ENCODE peak calls at places on chromosome 21, in ten cellular contexts. One of them, this sample, is unnamed.

GRCh38 chr21:31985398-31985797 is 112.6 kb downstream of the HUNK start:
- DNase-seq in choroid plexus epithelial cell: no peak
- DNase-seq in pons: no peak
- DNase-seq in Right ventricle myocardium superior: no peak
- DNase-seq in T-cell: no peak
- DNase-seq in LHCN-M2: no peak
- DNase-seq in activated CD8-positive, alpha-beta memory T cell treated with anti-CD3 and anti-CD28 coated beads for 4 hours: no peak
- DNase-seq in NB4: no peak
- DNase-seq in nephron progenitor cell: no peak
- DNase-seq in MG63: no peak
- DNase-seq in this sample: no peak

GRCh38 chr21:42093991-42094417 is 22.9 kb downstream of the UMODL1 start:
- DNase-seq in choroid plexus epithelial cell: peak
- DNase-seq in pons: no peak
- DNase-seq in Right ventricle myocardium superior: no peak
- DNase-seq in T-cell: no peak
- DNase-seq in LHCN-M2: peak
- DNase-seq in activated CD8-positive, alpha-beta memory T cell treated with anti-CD3 and anti-CD28 coated beads for 4 hours: no peak
- DNase-seq in NB4: no peak
- DNase-seq in nephron progenitor cell: no peak
- DNase-seq in MG63: peak
- DNase-seq in this sample: no peak

GRCh38 chr21:37139902-37140301 is 66.8 kb downstream of the TTC3 start:
- DNase-seq in choroid plexus epithelial cell: peak
- DNase-seq in pons: no peak
- DNase-seq in Right ventricle myocardium superior: no peak
- DNase-seq in T-cell: no peak
- DNase-seq in LHCN-M2: peak
- DNase-seq in activated CD8-positive, alpha-beta memory T cell treated with anti-CD3 and anti-CD28 coated beads for 4 hours: no peak
- DNase-seq in NB4: no peak
- DNase-seq in nephron progenitor cell: no peak
- DNase-seq in MG63: no peak
- DNase-seq in this sample: no peak

GRCh38 chr21:42208801-42209490 is 10.0 kb upstream of the ABCG1 start:
- DNase-seq in choroid plexus epithelial cell: no peak
- DNase-seq in pons: no peak
- DNase-seq in Right ventricle myocardium superior: no peak
- DNase-seq in T-cell: no peak
- DNase-seq in LHCN-M2: no peak
- DNase-seq in activated CD8-positive, alpha-beta memory T cell treated with anti-CD3 and anti-CD28 coated beads for 4 hours: no peak
- DNase-seq in NB4: no peak
- DNase-seq in nephron progenitor cell: no peak
- DNase-seq in MG63: no peak
- DNase-seq in this sample: no peak

GRCh38 chr21:46092811-46093667 is 4.9 kb upstream of the COL6A2 start:
- DNase-seq in choroid plexus epithelial cell: no peak
- DNase-seq in pons: no peak
- DNase-seq in Right ventricle myocardium superior: peak
- DNase-seq in T-cell: no peak
- DNase-seq in LHCN-M2: no peak
- DNase-seq in activated CD8-positive, alpha-beta memory T cell treated with anti-CD3 and anti-CD28 coated beads for 4 hours: no peak
- DNase-seq in NB4: no peak
- DNase-seq in nephron progenitor cell: no peak
- DNase-seq in MG63: peak
- DNase-seq in this sample: no peak

GRCh38 chr21:40471103-40471502 is 375.9 kb downstream of the DSCAM start:
- DNase-seq in choroid plexus epithelial cell: no peak
- DNase-seq in pons: peak
- DNase-seq in Right ventricle myocardium superior: no peak
- DNase-seq in T-cell: no peak
- DNase-seq in LHCN-M2: no peak
- DNase-seq in activated CD8-positive, alpha-beta memory T cell treated with anti-CD3 and anti-CD28 coated beads for 4 hours: no peak
- DNase-seq in NB4: peak
- DNase-seq in nephron progenitor cell: no peak
- DNase-seq in MG63: no peak
- DNase-seq in this sample: no peak

GRCh38 chr21:34887729-34888568 is 161.2 kb downstream of the RUNX1 start:
- DNase-seq in choroid plexus epithelial cell: peak
- DNase-seq in pons: peak
- DNase-seq in Right ventricle myocardium superior: peak
- DNase-seq in T-cell: peak
- DNase-seq in LHCN-M2: peak
- DNase-seq in activated CD8-positive, alpha-beta memory T cell treated with anti-CD3 and anti-CD28 coated beads for 4 hours: peak
- DNase-seq in NB4: peak
- DNase-seq in nephron progenitor cell: peak
- DNase-seq in MG63: peak
- DNase-seq in this sample: peak

GRCh38 chr21:33278736-33279135 is 12.6 kb downstream of the IL10RB start:
- DNase-seq in choroid plexus epithelial cell: no peak
- DNase-seq in pons: no peak
- DNase-seq in Right ventricle myocardium superior: no peak
- DNase-seq in T-cell: no peak
- DNase-seq in LHCN-M2: no peak
- DNase-seq in activated CD8-positive, alpha-beta memory T cell treated with anti-CD3 and anti-CD28 coated beads for 4 hours: no peak
- DNase-seq in NB4: no peak
- DNase-seq in nephron progenitor cell: no peak
- DNase-seq in MG63: no peak
- DNase-seq in this sample: no peak

GRCh38 chr21:46569071-46569470 is 35.8 kb downstream of the S100B start:
- DNase-seq in choroid plexus epithelial cell: no peak
- DNase-seq in pons: no peak
- DNase-seq in Right ventricle myocardium superior: no peak
- DNase-seq in T-cell: no peak
- DNase-seq in LHCN-M2: peak
- DNase-seq in activated CD8-positive, alpha-beta memory T cell treated with anti-CD3 and anti-CD28 coated beads for 4 hours: no peak
- DNase-seq in NB4: no peak
- DNase-seq in nephron progenitor cell: no peak
- DNase-seq in MG63: no peak
- DNase-seq in this sample: no peak

GRCh38 chr21:15080504-15080903 is 15.7 kb upstream of the NRIP1 start:
- DNase-seq in choroid plexus epithelial cell: no peak
- DNase-seq in pons: no peak
- DNase-seq in Right ventricle myocardium superior: no peak
- DNase-seq in T-cell: no peak
- DNase-seq in LHCN-M2: no peak
- DNase-seq in activated CD8-positive, alpha-beta memory T cell treated with anti-CD3 and anti-CD28 coated beads for 4 hours: no peak
- DNase-seq in NB4: no peak
- DNase-seq in nephron progenitor cell: no peak
- DNase-seq in MG63: no peak
- DNase-seq in this sample: no peak

This sample was measured in activated CD4-positive, CD25-positive, alpha-beta regulatory T cell treated with anti-CD3 and anti-CD28 coated beads, Interleukin-2, amount 50 U/mL, for 72 hours.